ENCODE peak calls at places on chromosomes 2 and 18, in four cellular contexts. Q, T, U and L are unnamed samples.

GRCh38 chr18:35609236-35609635 is 27.7 kb downstream of the GALNT1 start:
- DNase-seq in Q (no peak), T (no peak), U (no peak), L (no peak)

GRCh38 chr2:215527738-215528137 is 91.9 kb upstream of the FN1 start:
- DNase-seq in Q (no peak), T (no peak), U (no peak), L (no peak)

GRCh38 chr2:215752436-215752835 is 260.9 kb downstream of the MREG start:
- DNase-seq in Q (no peak), T (no peak), U (no peak), L (no peak)

GRCh38 chr18:44943201-44943881 is 262.7 kb downstream of the SETBP1 start:
- DNase-seq in Q (no peak), T (no peak), U (no peak), L (no peak)

GRCh38 chr2:109663721-109664120 is 49.6 kb downstream of the SOWAHC start:
- DNase-seq in Q (no peak), T (no peak), U (no peak), L (no peak)

GRCh38 chr2:219688560-219689445 is 61.4 kb downstream of the SLC4A3 start:
- DNase-seq in Q (no peak), T (no peak), U (no peak), L (no peak)

GRCh38 chr2:79437416-79438281 is 75.2 kb upstream of the CTNNA2 start:
- DNase-seq in Q (no peak), T (no peak), U (no peak), L (no peak)

GRCh38 chr2:204019572-204020501 is 83.3 kb downstream of the ICOS start:
- DNase-seq in Q (peak; percentile 40), T (no peak), U (peak; percentile 65), L (no peak)

GRCh38 chr18:11380968-11381367 is 228.4 kb upstream of the SLC35G4 start:
- DNase-seq in Q (no peak), T (no peak), U (no peak), L (no peak)

GRCh38 chr2:136235451-136236418 is 117.8 kb upstream of the CXCR4 start:
- DNase-seq in Q (no peak), T (no peak), U (no peak), L (no peak)

GRCh38 chr18:62187543-62188378 is 706 bp downstream of the RELCH start:
- DNase-seq in Q (no peak), T (no peak), U (peak; percentile 56), L (peak; percentile 71)

GRCh38 chr2:223943561-223944008 is 1.6 kb downstream of the WDFY1 start:
- DNase-seq in Q (no peak), T (no peak), U (no peak), L (no peak)

GRCh38 chr2:241734467-241735208 is at the start of gene D2HGDH:
- DNase-seq in Q (peak; percentile 88), T (peak; percentile 90), U (peak; percentile 99), L (peak; percentile 94)

GRCh38 chr2:172674034-172674967 is 61.3 kb upstream of the RAPGEF4 start:
- DNase-seq in Q (peak; percentile 21), T (no peak), U (peak; percentile 73), L (no peak)

GRCh38 chr2:24577481-24577880 is 86.4 kb downstream of the NCOA1 start:
- DNase-seq in Q (no peak), T (no peak), U (no peak), L (no peak)